ENCODE peak calls at places on chromosomes 7 and 10, in ten cellular contexts. E is upper lobe of right lung; S is IMR-90; B is brain microvascular endothelial cell; F is heart right ventricle; C is naive thymus-derived CD4-positive, alpha-beta T cell; I is CD8-positive, alpha-beta memory T cell; M is breast epithelium; Y is GM06990; O is upper lobe of left lung. W is an unnamed sample. For H3K36me3, the result is how much of the 10 kb centered on the place peaks cover.

GRCh38 chr7:35975851-35976454 is 175.1 kb downstream of the SEPTIN7 start:
- DNase-seq in I (peak), C (peak), S (peak), F (peak), M (no peak), E (no peak), B (peak), Y (no peak), O (no peak), W (no peak)

GRCh38 chr10:24449334-24449740 is 240.4 kb downstream of the KIAA1217 start:
- DNase-seq in F (no peak), B (no peak), C (no peak), E (no peak), Y (peak), I (no peak), M (no peak), S (peak), O (no peak), W (no peak)

GRCh38 chr7:157826566-157826965 is 489.8 kb downstream of the DNAJB6 start:
- DNase-seq in S (no peak), B (no peak), I (no peak), C (no peak), E (peak), O (no peak), M (no peak), F (no peak), Y (no peak), W (peak)

GRCh38 chr10:29113251-29113945 is 175.5 kb upstream of the LYZL1 start:
- DNase-seq in B (no peak), C (no peak), F (no peak), E (no peak), Y (no peak), S (no peak), M (no peak), O (no peak), I (no peak), W (no peak)

GRCh38 chr10:86945361-86946214 is 11.8 kb downstream of the MMRN2 start:
- DNase-seq in F (no peak), Y (no peak), M (no peak), I (peak), B (no peak), C (no peak), E (peak), S (no peak), O (peak), W (peak)

GRCh38 chr7:158027646-158028045 is 560.0 kb downstream of the PTPRN2 start:
- DNase-seq in B (no peak), M (peak), F (no peak), S (no peak), C (no peak), Y (no peak), O (no peak), I (no peak), E (peak), W (no peak)

GRCh38 chr10:75079436-75080083 is 31.9 kb upstream of the SAMD8 start:
- DNase-seq in F (no peak), C (no peak), S (no peak), E (no peak), O (no peak), Y (no peak), I (no peak), B (no peak), M (no peak), W (no peak)

GRCh38 chr10:132187421-132188138 is 832 bp downstream of the DPYSL4 start:
- DNase-seq in F (no peak), Y (no peak), I (no peak), E (no peak), M (no peak), B (no peak), O (no peak), S (no peak), C (no peak), W (no peak)

GRCh38 chr10:17805921-17806577 is 3.1 kb upstream of the MRC1 start:
- DNase-seq in O (no peak), E (no peak), C (no peak), S (no peak), B (no peak), M (no peak), Y (no peak), F (no peak), I (no peak), W (no peak)

GRCh38 chr10:102148275-102148674 is 3.9 kb upstream of the NOLC1 start:
- DNase-seq in Y (no peak), O (no peak), M (no peak), C (no peak), F (no peak), B (no peak), E (no peak), S (no peak), I (no peak), W (peak)
- H3K36me3 ChIP-seq in Y (under half), O (half or more), M (under half), C (half or more), F (under half), B (half or more), E (half or more), S (under half), I (under half), W (under half)

GRCh38 chr7:66766041-66766440 is 25.5 kb downstream of the RABGEF1 start:
- DNase-seq in O (no peak), S (no peak), F (no peak), E (no peak), M (no peak), I (no peak), Y (no peak), B (no peak), C (no peak), W (no peak)

GRCh38 chr7:66776800-66777468 is 36.4 kb downstream of the RABGEF1 start:
- DNase-seq in F (no peak), M (no peak), I (no peak), O (no peak), Y (no peak), B (no peak), E (no peak), C (no peak), S (no peak), W (no peak)

GRCh38 chr7:66769833-66770512 is 29.4 kb downstream of the RABGEF1 start:
- DNase-seq in S (peak), E (no peak), C (no peak), M (no peak), Y (no peak), O (no peak), B (no peak), F (no peak), I (no peak), W (no peak)

GRCh38 chr7:66768865-66769832 is 28.6 kb downstream of the RABGEF1 start:
- DNase-seq in M (no peak), C (no peak), E (no peak), F (no peak), B (no peak), S (peak), I (no peak), Y (no peak), O (no peak), W (no peak)

GRCh38 chr7:66771795-66772194 is 31.3 kb downstream of the RABGEF1 start:
- DNase-seq in M (no peak), O (no peak), I (no peak), C (no peak), Y (no peak), B (no peak), F (no peak), S (no peak), E (no peak), W (no peak)
- H3K36me3 ChIP-seq in M (under half), O (under half), I (under half), C (under half), Y (under half), B (under half), F (under half), S (under half), E (under half), W (under half)

GRCh38 chr10:122420624-122421007 is 33.8 kb upstream of the ARMS2 start:
- DNase-seq in M (no peak), B (no peak), S (no peak), E (no peak), I (no peak), Y (no peak), O (no peak), F (no peak), C (no peak), W (no peak)
- H3K36me3 ChIP-seq in M (under half), B (under half), S (under half), E (under half), I (under half), Y (under half), O (under half), F (under half), C (under half), W (under half)

DNA sequence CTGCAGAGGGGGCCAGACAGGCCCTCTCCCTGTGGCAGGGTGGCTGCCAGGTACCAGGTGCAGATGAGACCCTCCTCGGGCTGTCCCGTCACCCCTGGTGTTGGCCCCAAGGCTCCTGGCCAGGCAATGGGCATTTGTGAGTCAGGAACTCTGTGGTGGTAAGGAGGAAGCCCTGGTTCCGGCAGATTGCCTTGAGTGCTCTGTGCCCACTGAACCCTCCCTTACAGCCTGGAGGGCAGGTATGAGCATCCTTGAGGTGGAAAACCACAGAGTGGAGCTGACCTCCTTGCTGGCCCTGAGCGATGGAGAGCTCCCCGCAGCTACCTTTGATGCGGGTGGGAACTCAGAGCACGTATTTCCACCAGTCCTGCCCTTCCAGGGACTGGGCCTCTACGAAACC is 2.0 kb downstream of the PAOX start:
- DNase-seq in Y (no peak), E (no peak), M (no peak), C (no peak), F (no peak), O (no peak), B (no peak), I (no peak), S (no peak), W (no peak)
- H3K36me3 ChIP-seq in Y (under half), E (under half), M (under half), C (under half), F (under half), O (under half), B (under half), I (under half), S (under half), W (under half)

GRCh38 chr7:102418603-102419002 is 14.8 kb upstream of the ORAI2 start:
- DNase-seq in I (no peak), F (no peak), O (no peak), E (no peak), C (no peak), B (no peak), M (no peak), S (no peak), Y (no peak), W (no peak)
- H3K36me3 ChIP-seq in I (under half), F (under half), O (half or more), E (under half), C (under half), B (under half), M (under half), S (under half), Y (under half), W (under half)

GRCh38 chr10:69382382-69383117 is 34.2 kb downstream of the TACR2 start:
- DNase-seq in Y (no peak), S (peak), C (no peak), F (no peak), M (no peak), E (no peak), I (no peak), O (no peak), B (peak), W (no peak)
- H3K36me3 ChIP-seq in Y (under half), S (under half), C (half or more), F (under half), M (under half), E (half or more), I (half or more), O (half or more), B (under half), W (under half)

W was measured in kidney.